ENCODE peak calls at places on chromosomes 5 and 9, in four cellular contexts. One of them, this sample, is unnamed.

GRCh38 chr5:175246242-175246891 is 197.6 kb downstream of the DRD1 start:
- DNase-seq in activated CD4-positive, alpha-beta T cell treated with anti-CD3 and anti-CD28 coated beads, Interleukin-2, amount 50 U/mL, for 4 hours: no peak
- DNase-seq in Caki2: peak; percentile 88
- DNase-seq in body of pancreas: no peak
- DNase-seq in this sample: peak; percentile 1

GRCh38 chr9:121888438-121888775 is 204.7 kb downstream of the TTLL11 start:
- DNase-seq in body of pancreas: no peak
- DNase-seq in activated CD4-positive, alpha-beta T cell treated with anti-CD3 and anti-CD28 coated beads, Interleukin-2, amount 50 U/mL, for 4 hours: no peak
- DNase-seq in Caki2: no peak
- DNase-seq in this sample: no peak

GRCh38 chr9:137891588-137892423 is 14.2 kb downstream of the CACNA1B start:
- DNase-seq in activated CD4-positive, alpha-beta T cell treated with anti-CD3 and anti-CD28 coated beads, Interleukin-2, amount 50 U/mL, for 4 hours: no peak
- DNase-seq in body of pancreas: no peak
- DNase-seq in Caki2: no peak
- DNase-seq in this sample: no peak

GRCh38 chr9:350354-350753 is 135.7 kb downstream of the DOCK8 start:
- DNase-seq in Caki2: no peak
- DNase-seq in activated CD4-positive, alpha-beta T cell treated with anti-CD3 and anti-CD28 coated beads, Interleukin-2, amount 50 U/mL, for 4 hours: no peak
- DNase-seq in body of pancreas: no peak
- DNase-seq in this sample: no peak

GRCh38 chr9:34233691-34234090 is 54.8 kb downstream of the UBAP1 start:
- DNase-seq in activated CD4-positive, alpha-beta T cell treated with anti-CD3 and anti-CD28 coated beads, Interleukin-2, amount 50 U/mL, for 4 hours: no peak
- DNase-seq in Caki2: no peak
- DNase-seq in body of pancreas: no peak
- DNase-seq in this sample: no peak

GRCh38 chr9:82149647-82150046 is 161.1 kb downstream of the SPATA31D1 start:
- DNase-seq in body of pancreas: no peak
- DNase-seq in Caki2: no peak
- DNase-seq in activated CD4-positive, alpha-beta T cell treated with anti-CD3 and anti-CD28 coated beads, Interleukin-2, amount 50 U/mL, for 4 hours: no peak
- DNase-seq in this sample: no peak

GRCh38 chr9:94952553-94953373 is 226.3 kb downstream of the AOPEP start:
- DNase-seq in activated CD4-positive, alpha-beta T cell treated with anti-CD3 and anti-CD28 coated beads, Interleukin-2, amount 50 U/mL, for 4 hours: no peak
- DNase-seq in body of pancreas: no peak
- DNase-seq in Caki2: no peak
- DNase-seq in this sample: no peak

GRCh38 chr5:2877520-2877919 is 126.0 kb upstream of the IRX2 start:
- DNase-seq in body of pancreas: no peak
- DNase-seq in activated CD4-positive, alpha-beta T cell treated with anti-CD3 and anti-CD28 coated beads, Interleukin-2, amount 50 U/mL, for 4 hours: no peak
- DNase-seq in Caki2: no peak
- DNase-seq in this sample: no peak

GRCh38 chr9:2872307-2872940 is 28.5 kb upstream of the PUM3 start:
- DNase-seq in Caki2: no peak
- DNase-seq in activated CD4-positive, alpha-beta T cell treated with anti-CD3 and anti-CD28 coated beads, Interleukin-2, amount 50 U/mL, for 4 hours: no peak
- DNase-seq in body of pancreas: no peak
- DNase-seq in this sample: no peak

GRCh38 chr9:91312717-91313325 is 48.9 kb downstream of the AUH start:
- DNase-seq in Caki2: no peak
- DNase-seq in activated CD4-positive, alpha-beta T cell treated with anti-CD3 and anti-CD28 coated beads, Interleukin-2, amount 50 U/mL, for 4 hours: no peak
- DNase-seq in body of pancreas: peak; percentile 71
- DNase-seq in this sample: no peak

GRCh38 chr9:110105107-110105506 is 102.9 kb downstream of the C9orf152 start:
- DNase-seq in body of pancreas: no peak
- DNase-seq in activated CD4-positive, alpha-beta T cell treated with anti-CD3 and anti-CD28 coated beads, Interleukin-2, amount 50 U/mL, for 4 hours: no peak
- DNase-seq in Caki2: no peak
- DNase-seq in this sample: no peak

GRCh38 chr5:35197351-35197750 is 32.9 kb downstream of the PRLR start:
- DNase-seq in activated CD4-positive, alpha-beta T cell treated with anti-CD3 and anti-CD28 coated beads, Interleukin-2, amount 50 U/mL, for 4 hours: no peak
- DNase-seq in body of pancreas: no peak
- DNase-seq in Caki2: no peak
- DNase-seq in this sample: no peak

GRCh38 chr5:151007430-151008123 is 12.8 kb upstream of the GPX3 start:
- DNase-seq in body of pancreas: no peak
- DNase-seq in Caki2: no peak
- DNase-seq in activated CD4-positive, alpha-beta T cell treated with anti-CD3 and anti-CD28 coated beads, Interleukin-2, amount 50 U/mL, for 4 hours: no peak
- DNase-seq in this sample: no peak

GRCh38 chr5:52262844-52263243 is 524.9 kb upstream of the ITGA1 start:
- DNase-seq in Caki2: no peak
- DNase-seq in activated CD4-positive, alpha-beta T cell treated with anti-CD3 and anti-CD28 coated beads, Interleukin-2, amount 50 U/mL, for 4 hours: no peak
- DNase-seq in body of pancreas: no peak
- DNase-seq in this sample: no peak

GRCh38 chr9:105150991-105151685 is 93.3 kb upstream of the SLC44A1 start:
- DNase-seq in Caki2: peak; percentile 90
- DNase-seq in body of pancreas: no peak
- DNase-seq in activated CD4-positive, alpha-beta T cell treated with anti-CD3 and anti-CD28 coated beads, Interleukin-2, amount 50 U/mL, for 4 hours: no peak
- DNase-seq in this sample: no peak

GRCh38 chr9:87894998-87895625 is 12.4 kb downstream of the SPATA31E1 start:
- DNase-seq in body of pancreas: no peak
- DNase-seq in activated CD4-positive, alpha-beta T cell treated with anti-CD3 and anti-CD28 coated beads, Interleukin-2, amount 50 U/mL, for 4 hours: no peak
- DNase-seq in Caki2: no peak
- DNase-seq in this sample: no peak

GRCh38 chr9:122144006-122144405 is 15.6 kb downstream of the NDUFA8 start:
- DNase-seq in Caki2: no peak
- DNase-seq in activated CD4-positive, alpha-beta T cell treated with anti-CD3 and anti-CD28 coated beads, Interleukin-2, amount 50 U/mL, for 4 hours: no peak
- DNase-seq in body of pancreas: no peak
- DNase-seq in this sample: no peak

GRCh38 chr5:172223901-172224873 is 30.2 kb downstream of the EFCAB9 start:
- DNase-seq in activated CD4-positive, alpha-beta T cell treated with anti-CD3 and anti-CD28 coated beads, Interleukin-2, amount 50 U/mL, for 4 hours: peak; percentile 35
- DNase-seq in Caki2: no peak
- DNase-seq in body of pancreas: no peak
- DNase-seq in this sample: peak; percentile 65

GRCh38 chr5:145484195-145484594 is 350.9 kb downstream of the PRELID2 start:
- DNase-seq in Caki2: peak; percentile 46
- DNase-seq in activated CD4-positive, alpha-beta T cell treated with anti-CD3 and anti-CD28 coated beads, Interleukin-2, amount 50 U/mL, for 4 hours: no peak
- DNase-seq in body of pancreas: no peak
- DNase-seq in this sample: no peak

GRCh38 chr5:55694152-55694830 is 17.8 kb downstream of the SLC38A9 start:
- DNase-seq in body of pancreas: no peak
- DNase-seq in activated CD4-positive, alpha-beta T cell treated with anti-CD3 and anti-CD28 coated beads, Interleukin-2, amount 50 U/mL, for 4 hours: no peak
- DNase-seq in Caki2: peak; percentile 43
- DNase-seq in this sample: no peak

GRCh38 chr5:153542536-153542935 is 52.1 kb downstream of the GRIA1 start:
- DNase-seq in activated CD4-positive, alpha-beta T cell treated with anti-CD3 and anti-CD28 coated beads, Interleukin-2, amount 50 U/mL, for 4 hours: no peak
- DNase-seq in body of pancreas: no peak
- DNase-seq in Caki2: no peak
- DNase-seq in this sample: no peak

GRCh38 chr5:173287086-173287485 is 41.1 kb downstream of the STC2 start:
- DNase-seq in activated CD4-positive, alpha-beta T cell treated with anti-CD3 and anti-CD28 coated beads, Interleukin-2, amount 50 U/mL, for 4 hours: no peak
- DNase-seq in Caki2: no peak
- DNase-seq in body of pancreas: no peak
- DNase-seq in this sample: no peak

GRCh38 chr5:171849585-171850353 is 64.2 kb downstream of the SMIM23 start:
- DNase-seq in Caki2: no peak
- DNase-seq in activated CD4-positive, alpha-beta T cell treated with anti-CD3 and anti-CD28 coated beads, Interleukin-2, amount 50 U/mL, for 4 hours: no peak
- DNase-seq in body of pancreas: no peak
- DNase-seq in this sample: no peak

GRCh38 chr5:120419110-120419509 is 45.0 kb upstream of the PRR16 start:
- DNase-seq in Caki2: no peak
- DNase-seq in body of pancreas: no peak
- DNase-seq in activated CD4-positive, alpha-beta T cell treated with anti-CD3 and anti-CD28 coated beads, Interleukin-2, amount 50 U/mL, for 4 hours: no peak
- DNase-seq in this sample: no peak

GRCh38 chr5:176548967-176549444 is at the start of gene CDHR2:
- DNase-seq in activated CD4-positive, alpha-beta T cell treated with anti-CD3 and anti-CD28 coated beads, Interleukin-2, amount 50 U/mL, for 4 hours: no peak
- DNase-seq in body of pancreas: no peak
- DNase-seq in Caki2: peak; percentile 42
- DNase-seq in this sample: no peak

GRCh38 chr5:2910401-2911175 is 159.1 kb upstream of the IRX2 start:
- DNase-seq in activated CD4-positive, alpha-beta T cell treated with anti-CD3 and anti-CD28 coated beads, Interleukin-2, amount 50 U/mL, for 4 hours: no peak
- DNase-seq in Caki2: no peak
- DNase-seq in body of pancreas: no peak
- DNase-seq in this sample: no peak

GRCh38 chr5:41508696-41509398 is 1.6 kb downstream of the PLCXD3 start:
- DNase-seq in body of pancreas: no peak
- DNase-seq in Caki2: no peak
- DNase-seq in activated CD4-positive, alpha-beta T cell treated with anti-CD3 and anti-CD28 coated beads, Interleukin-2, amount 50 U/mL, for 4 hours: no peak
- DNase-seq in this sample: no peak

GRCh38 chr5:150848271-150848670 is 1.9 kb downstream of the IRGM start:
- DNase-seq in activated CD4-positive, alpha-beta T cell treated with anti-CD3 and anti-CD28 coated beads, Interleukin-2, amount 50 U/mL, for 4 hours: no peak
- DNase-seq in Caki2: no peak
- DNase-seq in body of pancreas: no peak
- DNase-seq in this sample: no peak

GRCh38 chr5:104412649-104413240 is 850.2 kb upstream of the NUDT12 start:
- DNase-seq in Caki2: peak; percentile 18
- DNase-seq in body of pancreas: peak; percentile 15
- DNase-seq in activated CD4-positive, alpha-beta T cell treated with anti-CD3 and anti-CD28 coated beads, Interleukin-2, amount 50 U/mL, for 4 hours: no peak
- DNase-seq in this sample: no peak

GRCh38 chr5:28216939-28217360 is 1178.6 kb upstream of the CDH9 start:
- DNase-seq in activated CD4-positive, alpha-beta T cell treated with anti-CD3 and anti-CD28 coated beads, Interleukin-2, amount 50 U/mL, for 4 hours: no peak
- DNase-seq in Caki2: no peak
- DNase-seq in body of pancreas: no peak
- DNase-seq in this sample: no peak

GRCh38 chr5:163760498-163760897 is 255.1 kb downstream of the MAT2B start:
- DNase-seq in activated CD4-positive, alpha-beta T cell treated with anti-CD3 and anti-CD28 coated beads, Interleukin-2, amount 50 U/mL, for 4 hours: no peak
- DNase-seq in Caki2: no peak
- DNase-seq in body of pancreas: no peak
- DNase-seq in this sample: no peak

GRCh38 chr5:83450183-83450839 is 21.2 kb upstream of the VCAN start:
- DNase-seq in Caki2: peak; percentile 73
- DNase-seq in activated CD4-positive, alpha-beta T cell treated with anti-CD3 and anti-CD28 coated beads, Interleukin-2, amount 50 U/mL, for 4 hours: no peak
- DNase-seq in body of pancreas: no peak
- DNase-seq in this sample: no peak

GRCh38 chr5:107526-107925 is 15.6 kb downstream of the PLEKHG4B start:
- DNase-seq in Caki2: no peak
- DNase-seq in body of pancreas: no peak
- DNase-seq in activated CD4-positive, alpha-beta T cell treated with anti-CD3 and anti-CD28 coated beads, Interleukin-2, amount 50 U/mL, for 4 hours: no peak
- DNase-seq in this sample: no peak